ENCODE peak calls at places on chromosomes 13 and 19, in five cellular contexts. E, P, I, M and K are unnamed samples.
A peak's percentile ranks its signal among the peaks of the same experiment; 100 is the strongest.

GRCh38 chr19:49664171-49665070 is 1.2 kb downstream of the IRF3 start:
- DNase-seq in E (peak; percentile 96), P (peak; percentile 91), I (peak; percentile 96), M (peak; percentile 82), K (peak; percentile 96)

GRCh38 chr13:51797664-51798488 is 6.1 kb downstream of the DHRS12 start:
- DNase-seq in E (peak; percentile 45), P (peak; percentile 56), I (peak; percentile 44), M (peak; percentile 71), K (peak; percentile 46)

GRCh38 chr13:76846363-76846762 is 39.8 kb downstream of the KCTD12 start:
- DNase-seq in E (no peak), P (no peak), I (no peak), M (no peak), K (no peak)

GRCh38 chr13:48942131-48942530 is 33.6 kb upstream of the FNDC3A start:
- DNase-seq in E (no peak), P (peak; percentile 17), I (no peak), M (no peak), K (no peak)

GRCh38 chr13:34750078-34750703 is 191.9 kb upstream of the NBEA start:
- DNase-seq in E (peak; percentile 73), P (no peak), I (no peak), M (no peak), K (no peak)

GRCh38 chr13:109476001-109476400 is 310.4 kb downstream of the IRS2 start:
- DNase-seq in E (no peak), P (no peak), I (no peak), M (no peak), K (no peak)

GRCh38 chr19:14530005-14530348 is 583 bp downstream of the TECR start:
- DNase-seq in E (no peak), P (no peak), I (no peak), M (no peak), K (no peak)

GRCh38 chr13:104206450-104207044 is 1140.3 kb upstream of the SLC10A2 start:
- DNase-seq in E (no peak), P (no peak), I (no peak), M (no peak), K (no peak)

GRCh38 chr13:88124142-88124541 is 453.0 kb downstream of the SLITRK5 start:
- DNase-seq in E (no peak), P (no peak), I (no peak), M (no peak), K (no peak)

GRCh38 chr13:113369189-113369588 is 5.3 kb upstream of the GRTP1 start:
- DNase-seq in E (no peak), P (no peak), I (no peak), M (no peak), K (no peak)

GRCh38 chr13:66077286-66077685 is 1152.8 kb downstream of the PCDH9 start:
- DNase-seq in E (no peak), P (no peak), I (no peak), M (no peak), K (no peak)

GRCh38 chr13:110278859-110279258 is 28.1 kb downstream of the COL4A1 start:
- DNase-seq in E (no peak), P (no peak), I (no peak), M (no peak), K (no peak)

GRCh38 chr13:114064516-114065140 is 67.8 kb downstream of the RASA3 start:
- DNase-seq in E (peak; percentile 78), P (peak; percentile 27), I (no peak), M (no peak), K (no peak)

GRCh38 chr19:45560686-45561085 is 23.9 kb downstream of the OPA3 start:
- DNase-seq in E (no peak), P (no peak), I (no peak), M (no peak), K (no peak)

GRCh38 chr19:10683064-10683426 is 18.2 kb upstream of the QTRT1 start:
- DNase-seq in E (no peak), P (no peak), I (no peak), M (no peak), K (no peak)

GRCh38 chr19:57068921-57069697 is 50.7 kb upstream of the USP29 start:
- DNase-seq in E (no peak), P (peak; percentile 67), I (no peak), M (peak; percentile 16), K (peak; percentile 66)

GRCh38 chr13:102817907-102818306 is 19.0 kb downstream of the BIVM start:
- DNase-seq in E (no peak), P (no peak), I (no peak), M (no peak), K (no peak)

GRCh38 chr19:3275068-3275582 is 50.7 kb downstream of the CELF5 start:
- DNase-seq in E (no peak), P (peak; percentile 41), I (peak; percentile 76), M (peak; percentile 49), K (no peak)

GRCh38 chr19:10835089-10835753 is 791 bp downstream of the TMED1 start:
- DNase-seq in E (no peak), P (no peak), I (peak; percentile 94), M (no peak), K (peak; percentile 97)

GRCh38 chr13:74064805-74065204 is 69.4 kb downstream of the KLF12 start:
- DNase-seq in E (no peak), P (no peak), I (no peak), M (no peak), K (no peak)

GRCh38 chr13:27242642-27243185 is 8.6 kb upstream of the RPL21 start:
- DNase-seq in E (no peak), P (no peak), I (no peak), M (no peak), K (no peak)

GRCh38 chr13:28339419-28339818 is 155.5 kb downstream of the FLT1 start:
- DNase-seq in E (no peak), P (peak; percentile 7), I (no peak), M (no peak), K (no peak)

GRCh38 chr13:49996166-49996915 is 501 bp upstream of the TRIM13 start:
- DNase-seq in E (peak; percentile 98), P (peak; percentile 93), I (peak; percentile 52), M (peak; percentile 86), K (peak; percentile 63)

GRCh38 chr13:56015919-56016318 is 1124.8 kb upstream of the PRR20A start:
- DNase-seq in E (no peak), P (no peak), I (no peak), M (no peak), K (no peak)

GRCh38 chr13:100212904-100213538 is 124.1 kb downstream of the PCCA start:
- DNase-seq in E (no peak), P (no peak), I (no peak), M (no peak), K (no peak)

GRCh38 chr19:7063339-7063738 is 4.9 kb upstream of the MBD3L3 start:
- DNase-seq in E (no peak), P (no peak), I (no peak), M (no peak), K (no peak)

GRCh38 chr19:54803410-54803809 is at the start of gene KIR2DL4:
- DNase-seq in E (no peak), P (no peak), I (no peak), M (no peak), K (no peak)

GRCh38 chr19:5247957-5248705 is 92.5 kb downstream of the PTPRS start:
- DNase-seq in E (peak; percentile 9), P (no peak), I (no peak), M (no peak), K (no peak)

GRCh38 chr19:11256189-11256588 is 6.1 kb downstream of the DOCK6 start:
- DNase-seq in E (peak; percentile 81), P (no peak), I (no peak), M (no peak), K (no peak)

GRCh38 chr19:30428856-30429255 is 56.7 kb downstream of the ZNF536 start:
- DNase-seq in E (no peak), P (no peak), I (no peak), M (no peak), K (no peak)

GRCh38 chr19:21585491-21585890 is 80.1 kb downstream of the ZNF429 start:
- DNase-seq in E (no peak), P (no peak), I (no peak), M (no peak), K (no peak)

GRCh38 chr13:50707533-50708096 is 135.9 kb downstream of the DLEU7 start:
- DNase-seq in E (no peak), P (no peak), I (no peak), M (no peak), K (no peak)

GRCh38 chr13:113401452-113402415 is 37.8 kb upstream of the GRTP1 start:
- DNase-seq in E (no peak), P (no peak), I (no peak), M (no peak), K (no peak)

GRCh38 chr13:26228080-26228479 is 6.0 kb upstream of the RNF6 start:
- DNase-seq in E (no peak), P (no peak), I (no peak), M (no peak), K (no peak)

GRCh38 chr13:41177616-41178015 is 16.8 kb downstream of the KBTBD7 start:
- DNase-seq in E (no peak), P (no peak), I (no peak), M (no peak), K (no peak)

GRCh38 chr13:40401911-40402776 is 264.3 kb downstream of the FOXO1 start:
- DNase-seq in E (peak; percentile 99), P (peak; percentile 94), I (peak; percentile 62), M (peak; percentile 58), K (no peak)

GRCh38 chr19:47438793-47439220 is 19.5 kb upstream of the MEIS3 start:
- DNase-seq in E (no peak), P (no peak), I (no peak), M (no peak), K (no peak)

GRCh38 chr13:65966991-65967451 is 1263.1 kb downstream of the PCDH9 start:
- DNase-seq in E (no peak), P (no peak), I (peak; percentile 10), M (no peak), K (no peak)

GRCh38 chr13:23322353-23323336 is 110.9 kb downstream of the SACS start:
- DNase-seq in E (no peak), P (no peak), I (no peak), M (no peak), K (no peak)